ENCODE peak calls at places on chromosomes 2 and 18, in four cellular contexts. R is retinal pigment epithelial cell, T is left lung, K is dorsolateral prefrontal cortex. I is an unnamed sample.

GRCh38 chr2:120108049-120108448 is 95.2 kb downstream of the EPB41L5 start:
- DNase-seq in R (peak), T (no peak), K (no peak), I (peak)

GRCh38 chr2:240528406-240529040 is 29.3 kb downstream of the ANKMY1 start:
- DNase-seq in R (no peak), T (no peak), K (no peak), I (no peak)

GRCh38 chr18:55115606-55116005 is 156.3 kb upstream of the CCDC68 start:
- DNase-seq in R (no peak), T (no peak), K (no peak), I (no peak)

GRCh38 chr2:67453365-67453764 is 56.2 kb downstream of the ETAA1 start:
- DNase-seq in R (no peak), T (no peak), K (no peak), I (no peak)

GRCh38 chr2:159201321-159202063 is 85.0 kb downstream of the WDSUB1 start:
- DNase-seq in R (no peak), T (no peak), K (no peak), I (peak)

GRCh38 chr2:174495365-174496012 is 8.7 kb upstream of the GPR155 start:
- DNase-seq in R (no peak), T (no peak), K (no peak), I (no peak)

GRCh38 chr2:210366675-210367080 is 51.7 kb upstream of the MYL1 start:
- DNase-seq in R (no peak), T (no peak), K (no peak), I (no peak)

GRCh38 chr18:76451475-76452331 is 43.3 kb downstream of the ZNF516 start:
- DNase-seq in R (no peak), T (no peak), K (no peak), I (no peak)

GRCh38 chr2:130825972-130826253 is 10.8 kb upstream of the ARHGEF4 start:
- DNase-seq in R (no peak), T (no peak), K (no peak), I (no peak)

GRCh38 chr18:70333757-70334156 is 44.9 kb downstream of the SOCS6 start:
- DNase-seq in R (peak), T (no peak), K (no peak), I (peak)

GRCh38 chr2:72050734-72051133 is 96.9 kb downstream of the CYP26B1 start:
- DNase-seq in R (no peak), T (no peak), K (no peak), I (no peak)

GRCh38 chr18:26443853-26444252 is 104.5 kb downstream of the KCTD1 start:
- DNase-seq in R (no peak), T (no peak), K (no peak), I (no peak)

GRCh38 chr18:5175378-5175777 is 21.7 kb downstream of the AKAIN1 start:
- DNase-seq in R (no peak), T (no peak), K (no peak), I (no peak)

GRCh38 chr2:40240067-40240466 is 211.8 kb downstream of the SLC8A1 start:
- DNase-seq in R (peak), T (no peak), K (no peak), I (peak)

GRCh38 chr2:96763511-96764252 is 3.0 kb downstream of the CNNM4 start:
- DNase-seq in R (no peak), T (no peak), K (no peak), I (no peak)

GRCh38 chr2:202064206-202064880 is 8.7 kb upstream of the KIAA2012 start:
- DNase-seq in R (peak), T (no peak), K (no peak), I (no peak)

GRCh38 chr2:179467111-179467510 is 202.5 kb upstream of the SESTD1 start:
- DNase-seq in R (no peak), T (no peak), K (no peak), I (no peak)

GRCh38 chr2:215460682-215461081 is 24.8 kb upstream of the FN1 start:
- DNase-seq in R (no peak), T (no peak), K (no peak), I (peak)

GRCh38 chr18:74351354-74351753 is 35.7 kb downstream of the C18orf63 start:
- DNase-seq in R (no peak), T (no peak), K (no peak), I (no peak)

GRCh38 chr2:99974275-99974674 is 168.1 kb downstream of the AFF3 start:
- DNase-seq in R (no peak), T (no peak), K (no peak), I (no peak)

GRCh38 chr2:122516775-122517174 is 761.3 kb downstream of the TSN start:
- DNase-seq in R (no peak), T (no peak), K (no peak), I (no peak)

GRCh38 chr2:120819720-120820210 is 84.1 kb downstream of the GLI2 start:
- DNase-seq in R (no peak), T (no peak), K (no peak), I (no peak)

GRCh38 chr2:128318776-128319456 is at the start of gene HS6ST1:
- DNase-seq in R (no peak), T (peak), K (peak), I (no peak)

GRCh38 chr18:5195656-5196055 is 1.4 kb downstream of the AKAIN1 start:
- DNase-seq in R (no peak), T (no peak), K (no peak), I (no peak)

GRCh38 chr2:64857581-64858471 is 131.4 kb upstream of the SLC1A4 start:
- DNase-seq in R (no peak), T (peak), K (peak), I (no peak)

GRCh38 chr2:15383695-15384350 is 177.3 kb downstream of the NBAS start:
- DNase-seq in R (no peak), T (no peak), K (no peak), I (no peak)

GRCh38 chr18:73151086-73151485 is 283.3 kb upstream of the NETO1 start:
- DNase-seq in R (no peak), T (no peak), K (no peak), I (no peak)

GRCh38 chr2:41870948-41871522 is 176.8 kb upstream of the PKDCC start:
- DNase-seq in R (no peak), T (no peak), K (no peak), I (no peak)

GRCh38 chr2:28510184-28510583 is 14.3 kb downstream of the PLB1 start:
- DNase-seq in R (no peak), T (no peak), K (no peak), I (no peak)

GRCh38 chr2:48189552-48190228 is 283.4 kb upstream of the FBXO11 start:
- DNase-seq in R (no peak), T (no peak), K (no peak), I (no peak)

GRCh38 chr2:130798472-130799221 is 38.1 kb upstream of the ARHGEF4 start:
- DNase-seq in R (no peak), T (no peak), K (no peak), I (no peak)

GRCh38 chr2:105783151-105783738 is 38.5 kb downstream of the NCK2 start:
- DNase-seq in R (no peak), T (no peak), K (no peak), I (no peak)

GRCh38 chr2:168559187-168559586 is 103.1 kb downstream of the CERS6 start:
- DNase-seq in R (no peak), T (no peak), K (no peak), I (no peak)

GRCh38 chr2:140593159-140593558 is 1537.7 kb downstream of the LRP1B start:
- DNase-seq in R (no peak), T (no peak), K (no peak), I (no peak)

GRCh38 chr2:42368817-42369550 is 8.0 kb upstream of the COX7A2L start:
- DNase-seq in R (no peak), T (no peak), K (no peak), I (no peak)

GRCh38 chr18:48541026-48541746 is 2.4 kb downstream of the CTIF start:
- DNase-seq in R (peak), T (peak), K (peak), I (no peak)

GRCh38 chr18:48167901-48168300 is 237.4 kb upstream of the SMAD2 start:
- DNase-seq in R (peak), T (no peak), K (no peak), I (no peak)

GRCh38 chr18:58615150-58616132 is 13.4 kb downstream of the ALPK2 start:
- DNase-seq in R (no peak), T (no peak), K (no peak), I (no peak)

GRCh38 chr18:79554945-79555645 is 124.5 kb upstream of the CTDP1 start:
- DNase-seq in R (no peak), T (peak), K (no peak), I (no peak)

GRCh38 chr2:197894751-197895274 is 90.4 kb downstream of the PLCL1 start:
- DNase-seq in R (no peak), T (no peak), K (no peak), I (no peak)

GRCh38 chr18:61742555-61743429 is 150.0 kb downstream of the RNF152 start:
- DNase-seq in R (no peak), T (no peak), K (no peak), I (no peak)
- TF ChIP-seq CTCF in R (no peak), T (no peak), K (no peak), I (no peak)

DNA sequence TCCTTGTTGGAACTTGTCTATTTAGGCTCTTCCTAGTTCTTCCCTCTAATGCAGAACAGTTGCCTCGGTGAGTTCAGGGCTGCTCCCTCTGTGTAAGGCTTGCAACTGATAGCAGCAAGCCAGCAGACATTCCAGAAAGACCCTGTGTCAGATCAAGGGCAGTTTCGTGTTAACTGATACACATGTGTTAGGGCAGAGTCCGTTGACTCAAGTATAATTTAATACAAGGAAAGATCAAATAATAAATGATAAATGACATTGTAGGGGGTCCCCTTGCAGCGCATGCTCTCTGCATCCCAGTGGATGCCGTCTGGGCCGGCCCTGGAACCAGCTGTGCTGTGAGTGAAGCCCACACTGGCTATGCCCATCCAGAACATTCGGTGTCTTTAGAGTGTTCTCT is 180.3 kb downstream of the AGAP1 start:
- DNase-seq in R (no peak), T (no peak), K (no peak), I (no peak)
- TF ChIP-seq CTCF in R (no peak), T (no peak), K (no peak), I (no peak)

GRCh38 chr2:111919362-111919761 is 21.0 kb downstream of the MERTK start:
- DNase-seq in R (no peak), T (no peak), K (no peak), I (no peak)
- TF ChIP-seq CTCF in R (peak), T (no peak), K (no peak), I (peak)

GRCh38 chr2:955829-956731 is 5.4 kb downstream of the SNTG2 start:
- DNase-seq in R (no peak), T (peak), K (no peak), I (no peak)

GRCh38 chr2:953408-953807 is 2.8 kb downstream of the SNTG2 start:
- DNase-seq in R (no peak), T (no peak), K (no peak), I (no peak)

GRCh38 chr2:954687-955000 is 4.0 kb downstream of the SNTG2 start:
- DNase-seq in R (no peak), T (no peak), K (no peak), I (no peak)

GRCh38 chr2:951224-952006 is 766 bp downstream of the SNTG2 start:
- DNase-seq in R (no peak), T (peak), K (no peak), I (no peak)

DNA sequence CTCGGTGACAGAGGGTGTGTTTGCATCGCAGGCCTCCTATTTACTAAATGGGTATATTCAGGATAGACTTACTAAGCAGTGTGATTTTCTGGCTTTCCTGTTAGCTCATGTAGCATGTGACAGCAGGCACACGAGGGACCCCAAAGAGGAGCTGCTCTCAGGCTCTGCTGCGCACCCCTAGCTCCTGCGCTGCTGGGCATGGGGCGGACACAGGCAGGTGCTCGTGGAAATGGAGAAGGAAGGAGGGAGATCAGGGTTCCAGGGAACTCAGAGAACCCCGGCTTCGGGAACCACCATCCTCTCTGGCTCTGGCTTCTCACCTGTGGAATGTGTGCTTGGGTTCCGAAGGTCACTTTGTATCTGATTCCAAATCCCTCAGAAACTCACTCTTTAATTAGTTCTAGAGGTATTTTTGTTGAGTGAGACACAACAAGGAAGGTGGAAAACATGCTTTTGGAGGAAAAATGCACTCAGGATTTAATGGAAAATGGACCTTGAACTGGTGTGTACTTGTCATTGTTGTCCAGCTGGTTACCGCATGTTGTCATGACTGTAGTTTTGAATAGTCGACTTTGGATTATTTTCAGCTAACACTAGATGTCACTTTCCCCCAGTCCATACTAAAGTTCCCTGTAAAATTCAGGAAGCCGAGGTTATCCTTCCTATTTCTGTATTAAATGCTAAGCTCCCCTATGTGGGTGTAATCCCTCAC is 3.5 kb downstream of the SNTG2 start:
- DNase-seq in R (no peak), T (peak), K (no peak), I (no peak)
- TF ChIP-seq CTCF in R (peak), T (no peak), K (no peak), I (peak)